ENCODE peak calls at places on chromosomes 2 and 18, in nine cellular contexts. L is GM18507; H is WTC11; E is stimulated activated CD4-positive, alpha-beta T cell treated with anti-CD3 and anti-CD28 coated beads, Interleukin-4, amount 100 ng/mL, for 48 hours; P is keratinocyte; D is coronary artery; Q is naive thymus-derived CD8-positive, alpha-beta T cell; R is fibroblast of villous mesenchyme; U is Right ventricle myocardium inferior. N is an unnamed sample.

GRCh38 chr18:27211569-27211968 is 26.5 kb upstream of the CHST9 start:
- DNase-seq in L (no peak), H (no peak), E (no peak), P (no peak), D (no peak), Q (no peak), R (no peak), U (no peak), N (no peak)

GRCh38 chr2:8431446-8432125 is 250.3 kb upstream of the ID2 start:
- DNase-seq in L (no peak), H (no peak), E (no peak), P (no peak), D (no peak), Q (no peak), R (no peak), U (no peak), N (peak)

GRCh38 chr18:3624818-3625716 is 175.1 kb downstream of the TGIF1 start:
- DNase-seq in L (no peak), H (no peak), E (peak), P (peak), D (no peak), Q (peak), R (peak), U (no peak), N (peak)

GRCh38 chr2:105382177-105382576 is 16.7 kb downstream of the FHL2 start:
- DNase-seq in L (no peak), H (no peak), E (no peak), P (no peak), D (peak), Q (no peak), R (no peak), U (no peak), N (no peak)

GRCh38 chr2:15588329-15588919 is 3.2 kb upstream of the DDX1 start:
- DNase-seq in L (no peak), H (peak), E (peak), P (no peak), D (no peak), Q (no peak), R (peak), U (no peak), N (peak)

GRCh38 chr2:67560818-67561221 is 163.7 kb downstream of the ETAA1 start:
- DNase-seq in L (no peak), H (no peak), E (no peak), P (no peak), D (no peak), Q (no peak), R (peak), U (no peak), N (no peak)

GRCh38 chr2:11703700-11704099 is 33.7 kb upstream of the NTSR2 start:
- DNase-seq in L (no peak), H (no peak), E (no peak), P (no peak), D (no peak), Q (no peak), R (no peak), U (no peak), N (no peak)

GRCh38 chr2:216659301-216659700 is 26.1 kb downstream of the IGFBP2 start:
- DNase-seq in L (no peak), H (no peak), E (no peak), P (no peak), D (no peak), Q (no peak), R (no peak), U (peak), N (no peak)

GRCh38 chr2:239648607-239649006 is 247.8 kb upstream of the HDAC4 start:
- DNase-seq in L (no peak), H (no peak), E (no peak), P (no peak), D (peak), Q (no peak), R (no peak), U (no peak), N (peak)

GRCh38 chr2:25275575-25275965 is 66.2 kb downstream of the DNMT3A start:
- DNase-seq in L (no peak), H (no peak), E (no peak), P (no peak), D (no peak), Q (no peak), R (no peak), U (no peak), N (no peak)

GRCh38 chr2:94725543-94725942 is 145.7 kb upstream of the TEKT4 start:
- DNase-seq in L (no peak), H (no peak), E (no peak), P (no peak), D (no peak), Q (no peak), R (no peak), U (no peak), N (no peak)

GRCh38 chr2:106282816-106283215 is 88.7 kb upstream of the UXS1 start:
- DNase-seq in L (no peak), H (no peak), E (no peak), P (no peak), D (no peak), Q (no peak), R (no peak), U (no peak), N (no peak)

GRCh38 chr18:31255953-31256352 is 62.0 kb upstream of the DSG1 start:
- DNase-seq in L (no peak), H (no peak), E (no peak), P (peak), D (no peak), Q (no peak), R (no peak), U (no peak), N (no peak)

GRCh38 chr2:200670313-200670712 is 84.5 kb downstream of the AOX1 start:
- DNase-seq in L (no peak), H (no peak), E (no peak), P (no peak), D (no peak), Q (no peak), R (no peak), U (no peak), N (no peak)

N was measured in A673.